ENCODE peak calls at places on chromosomes 7 and 10, in nine cellular contexts. Y is C1 segment of cervical spinal cord, F is memory B cell, E is NCI-H2107, H is retina, O is B cell, S is AG20443, W is SW480, U is neural progenitor cell. Z is an unnamed sample.

GRCh38 chr7:133851416-133851815 is 275.7 kb upstream of the LRGUK start:
- DNase-seq in O (no peak), S (no peak), U (no peak), Y (no peak), F (no peak), H (no peak), E (no peak), W (no peak), Z (no peak)

GRCh38 chr10:27714349-27714748 is 31.3 kb downstream of the MKX start:
- DNase-seq in W (no peak), H (no peak), S (no peak), F (no peak), E (no peak), U (no peak), Y (no peak), O (no peak), Z (no peak)

GRCh38 chr10:97163646-97164535 is 21.9 kb downstream of the SLIT1 start:
- DNase-seq in E (no peak), Y (no peak), S (no peak), U (peak; percentile 35), O (no peak), H (no peak), F (no peak), W (no peak), Z (no peak)

GRCh38 chr7:101733713-101734475 is 83.5 kb upstream of the CUX1 start:
- DNase-seq in H (peak; percentile 54), F (no peak), S (peak; percentile 66), U (peak; percentile 84), Y (peak; percentile 5), W (peak; percentile 89), O (no peak), E (no peak), Z (peak; percentile 25)

GRCh38 chr7:154777023-154777422 is 225.9 kb downstream of the PAXIP1 start:
- DNase-seq in E (no peak), U (peak; percentile 27), W (peak; percentile 28), F (no peak), O (no peak), Y (no peak), H (no peak), S (peak; percentile 31), Z (no peak)

GRCh38 chr7:3068568-3068967 is 24.9 kb upstream of the CARD11 start:
- DNase-seq in Y (no peak), H (no peak), S (no peak), O (peak; percentile 75), U (no peak), E (no peak), W (peak; percentile 35), F (peak; percentile 54), Z (no peak)

GRCh38 chr7:116672596-116673503 is 854 bp downstream of the MET start:
- DNase-seq in W (peak; percentile 40), Y (no peak), H (peak; percentile 61), F (no peak), O (no peak), E (no peak), U (peak; percentile 42), S (peak; percentile 56), Z (peak; percentile 37)

GRCh38 chr10:86678999-86679792 is 10.9 kb downstream of the LDB3 start:
- DNase-seq in Y (no peak), E (no peak), W (no peak), U (no peak), F (no peak), H (no peak), O (no peak), S (no peak), Z (peak; percentile 8)

GRCh38 chr7:157690833-157691382 is 354.1 kb downstream of the DNAJB6 start:
- DNase-seq in W (peak; percentile 83), Y (peak; percentile 11), E (no peak), H (peak; percentile 78), S (peak; percentile 80), F (no peak), U (peak; percentile 94), O (no peak), Z (peak; percentile 58)

GRCh38 chr7:127525866-127526456 is 59.4 kb downstream of the GCC1 start:
- DNase-seq in Y (no peak), W (no peak), U (peak; percentile 46), H (peak; percentile 76), S (no peak), E (no peak), O (no peak), F (no peak), Z (no peak)

GRCh38 chr10:43861966-43862751 is 213.5 kb upstream of the ZNF32 start:
- DNase-seq in E (no peak), S (peak; percentile 79), H (no peak), F (no peak), Y (no peak), W (no peak), O (no peak), U (no peak), Z (no peak)

GRCh38 chr10:33858326-33858725 is 523.9 kb upstream of the NRP1 start:
- DNase-seq in S (no peak), E (no peak), H (no peak), U (no peak), F (no peak), W (no peak), Y (no peak), O (no peak), Z (no peak)

GRCh38 chr7:87784424-87784823 is 91.7 kb downstream of the SLC25A40 start:
- DNase-seq in E (no peak), F (no peak), Y (no peak), O (no peak), W (no peak), U (no peak), S (no peak), H (no peak), Z (no peak)

GRCh38 chr7:48035967-48036478 is 680 bp downstream of the C7orf57 start:
- DNase-seq in O (no peak), S (peak; percentile 57), E (no peak), U (peak; percentile 65), F (peak; percentile 1), W (no peak), Y (no peak), H (no peak), Z (no peak)

GRCh38 chr7:73606801-73607691 is 17.3 kb downstream of the MLXIPL start:
- DNase-seq in S (peak; percentile 85), Y (peak; percentile 10), U (peak; percentile 94), O (peak; percentile 69), W (no peak), E (peak; percentile 36), F (peak; percentile 64), H (peak; percentile 88), Z (no peak)

GRCh38 chr7:81833401-81833800 is 63.6 kb upstream of the HGF start:
- DNase-seq in S (peak; percentile 14), U (no peak), H (no peak), E (no peak), F (no peak), W (no peak), O (no peak), Y (no peak), Z (no peak)

GRCh38 chr7:107430057-107430456 is 39.8 kb upstream of the GPR22 start:
- DNase-seq in E (no peak), H (no peak), F (no peak), O (no peak), W (no peak), Y (no peak), U (no peak), S (no peak), Z (no peak)

GRCh38 chr7:32660936-32661335 is 165.6 kb downstream of the AVL9 start:
- DNase-seq in Y (no peak), U (no peak), W (no peak), F (no peak), E (no peak), S (no peak), H (no peak), O (no peak), Z (no peak)

GRCh38 chr7:46809886-46810285 is 772.0 kb downstream of the TNS3 start:
- DNase-seq in O (no peak), Y (no peak), S (no peak), H (no peak), U (no peak), E (no peak), F (no peak), W (no peak), Z (no peak)

GRCh38 chr10:4353059-4353655 is 472.9 kb upstream of the AKR1E2 start:
- DNase-seq in W (no peak), H (peak; percentile 43), S (no peak), F (no peak), Y (no peak), E (no peak), O (no peak), U (no peak), Z (no peak)

GRCh38 chr7:50793115-50793946 is 10.6 kb upstream of the GRB10 start:
- DNase-seq in S (peak; percentile 91), H (peak; percentile 66), E (no peak), U (peak; percentile 82), F (no peak), O (no peak), Y (peak; percentile 23), W (peak; percentile 70), Z (peak; percentile 30)

GRCh38 chr7:138871065-138871464 is 73.1 kb upstream of the ATP6V0A4 start:
- DNase-seq in U (no peak), H (no peak), F (no peak), Y (no peak), O (no peak), W (no peak), S (no peak), E (no peak), Z (no peak)

Z was measured in tibial nerve.